ENCODE peak calls at places on chromosomes 11 and 22, in five cellular contexts. V is GM12892, C is K562, R is H1, F is GM12878. N is an unnamed sample.

GRCh38 chr11:75270896-75271415 is 30.4 kb downstream of the TPBGL start:
- DNase-seq in V (no peak), C (peak; percentile 36), R (no peak), F (no peak), N (no peak)

GRCh38 chr11:1175461-1176223 is 17.9 kb downstream of the MUC5AC start:
- DNase-seq in V (no peak), C (no peak), R (no peak), F (no peak), N (no peak)

GRCh38 chr11:77038029-77038824 is 4.0 kb downstream of the B3GNT6 start:
- DNase-seq in V (no peak), C (no peak), R (no peak), F (no peak), N (no peak)

GRCh38 chr11:17389957-17390649 is 1.6 kb upstream of the KCNJ11 start:
- DNase-seq in V (no peak), C (no peak), R (no peak), F (no peak), N (no peak)

GRCh38 chr11:58902881-58903280 is 36.4 kb upstream of the GLYATL1 start:
- DNase-seq in V (no peak), C (no peak), R (no peak), F (no peak), N (no peak)

GRCh38 chr11:57370251-57370650 is 10.7 kb downstream of the PRG3 start:
- DNase-seq in V (no peak), C (no peak), R (no peak), F (no peak), N (no peak)

GRCh38 chr22:38756631-38757463 is 1.0 kb upstream of the SUN2 start:
- DNase-seq in V (no peak), C (no peak), R (no peak), F (no peak), N (no peak)

GRCh38 chr22:40019100-40019499 is 24.3 kb downstream of the FAM83F start:
- DNase-seq in V (no peak), C (no peak), R (no peak), F (no peak), N (no peak)

GRCh38 chr11:30917859-30918478 is 331.8 kb upstream of the MPPED2 start:
- DNase-seq in V (peak; percentile 1), C (peak; percentile 35), R (no peak), F (no peak), N (peak; percentile 7)

GRCh38 chr22:42330953-42331525 is 60.6 kb upstream of the TCF20 start:
- DNase-seq in V (no peak), C (no peak), R (no peak), F (no peak), N (no peak)

GRCh38 chr11:12434255-12434654 is 56.9 kb downstream of the PARVA start:
- DNase-seq in V (no peak), C (no peak), R (no peak), F (no peak), N (no peak)

GRCh38 chr11:126628790-126629621 is 273.5 kb downstream of the ST3GAL4 start:
- DNase-seq in V (no peak), C (no peak), R (no peak), F (no peak), N (no peak)

GRCh38 chr22:41574847-41575381 is 14.1 kb downstream of the CSDC2 start:
- DNase-seq in V (no peak), C (no peak), R (no peak), F (no peak), N (no peak)

GRCh38 chr11:46665356-46665755 is 35.1 kb downstream of the ARHGAP1 start:
- DNase-seq in V (no peak), C (no peak), R (no peak), F (no peak), N (no peak)

GRCh38 chr11:17687946-17688670 is 31.3 kb upstream of the MYOD1 start:
- DNase-seq in V (no peak), C (no peak), R (no peak), F (no peak), N (no peak)

GRCh38 chr11:37504066-37504611 is 906.1 kb upstream of the RAG2 start:
- DNase-seq in V (peak; percentile 2), C (no peak), R (no peak), F (peak; percentile 78), N (peak; percentile 2)

GRCh38 chr11:84981296-84981695 is 645.8 kb downstream of the DLG2 start:
- DNase-seq in V (no peak), C (no peak), R (no peak), F (no peak), N (no peak)

GRCh38 chr11:85827768-85828639 is 17.1 kb upstream of the SYTL2 start:
- DNase-seq in V (no peak), C (no peak), R (no peak), F (no peak), N (no peak)

GRCh38 chr11:109735139-109735538 is 313.1 kb downstream of the C11orf87 start:
- DNase-seq in V (no peak), C (no peak), R (no peak), F (no peak), N (no peak)

GRCh38 chr11:107619926-107620325 is 29.0 kb downstream of the ELMOD1 start:
- DNase-seq in V (no peak), C (no peak), R (no peak), F (no peak), N (no peak)

GRCh38 chr11:113398669-113399430 is 11.3 kb downstream of the ANKK1 start:
- DNase-seq in V (no peak), C (no peak), R (no peak), F (no peak), N (no peak)

GRCh38 chr11:74319139-74319538 is 7.7 kb upstream of the P4HA3 start:
- DNase-seq in V (no peak), C (no peak), R (no peak), F (no peak), N (no peak)

GRCh38 chr11:61052182-61052972 is 49.9 kb upstream of the CD5 start:
- DNase-seq in V (no peak), C (no peak), R (no peak), F (no peak), N (no peak)

GRCh38 chr11:122893131-122893530 is 10.6 kb downstream of the JHY start:
- DNase-seq in V (no peak), C (no peak), R (no peak), F (no peak), N (no peak)

GRCh38 chr11:126586303-126586627 is 230.8 kb downstream of the ST3GAL4 start:
- DNase-seq in V (no peak), C (no peak), R (no peak), F (no peak), N (no peak)

GRCh38 chr11:114776956-114777355 is 98.6 kb downstream of the NXPE2 start:
- DNase-seq in V (no peak), C (no peak), R (no peak), F (no peak), N (no peak)

GRCh38 chr11:3849297-3849874 is 6.1 kb upstream of the STIM1 start:
- DNase-seq in V (no peak), C (no peak), R (no peak), F (no peak), N (no peak)

GRCh38 chr22:37932821-37933578 is 20.4 kb downstream of the C22orf23 start:
- DNase-seq in V (no peak), C (no peak), R (no peak), F (no peak), N (no peak)

GRCh38 chr11:76588455-76589325 is 81.9 kb downstream of the LRRC32 start:
- DNase-seq in V (no peak), C (no peak), R (no peak), F (no peak), N (no peak)

GRCh38 chr11:78371221-78371899 is 46.3 kb downstream of the GAB2 start:
- DNase-seq in V (no peak), C (no peak), R (no peak), F (no peak), N (no peak)

GRCh38 chr22:50315289-50316113 is 8.1 kb upstream of the PLXNB2 start:
- DNase-seq in V (peak; percentile 14), C (no peak), R (no peak), F (no peak), N (no peak)

GRCh38 chr22:46349238-46349637 is 13.7 kb downstream of the TRMU start:
- DNase-seq in V (no peak), C (no peak), R (no peak), F (no peak), N (no peak)

GRCh38 chr11:8258289-8258688 is 5.4 kb downstream of the LMO1 start:
- DNase-seq in V (no peak), C (no peak), R (no peak), F (no peak), N (no peak)

GRCh38 chr22:49824185-49824925 is 3.3 kb downstream of the BRD1 start:
- DNase-seq in V (no peak), C (no peak), R (no peak), F (no peak), N (no peak)

GRCh38 chr22:46050916-46051614 is 74.1 kb upstream of the WNT7B start:
- DNase-seq in V (no peak), C (no peak), R (no peak), F (no peak), N (no peak)

GRCh38 chr11:66069715-66070603 is at the start of gene PACS1:
- DNase-seq in V (peak; percentile 78), C (peak; percentile 89), R (peak; percentile 85), F (no peak), N (peak; percentile 76)
- TF ChIP-seq POLR2AphosphoS5 in V (peak; percentile 30), C (no peak), R (peak; percentile 73), F (peak; percentile 16), N (peak; percentile 65)

GRCh38 chr11:70762810-70763209 is 364.5 kb downstream of the CTTN start:
- DNase-seq in V (no peak), C (no peak), R (no peak), F (no peak), N (no peak)

GRCh38 chr11:70761094-70761905 is 363.0 kb downstream of the CTTN start:
- DNase-seq in V (no peak), C (peak; percentile 42), R (no peak), F (no peak), N (no peak)

GRCh38 chr11:70764356-70764905 is 366.1 kb downstream of the CTTN start:
- DNase-seq in V (no peak), C (no peak), R (no peak), F (no peak), N (no peak)

GRCh38 chr11:70761906-70762196 is 363.5 kb downstream of the CTTN start:
- DNase-seq in V (no peak), C (no peak), R (no peak), F (no peak), N (no peak)

DNA sequence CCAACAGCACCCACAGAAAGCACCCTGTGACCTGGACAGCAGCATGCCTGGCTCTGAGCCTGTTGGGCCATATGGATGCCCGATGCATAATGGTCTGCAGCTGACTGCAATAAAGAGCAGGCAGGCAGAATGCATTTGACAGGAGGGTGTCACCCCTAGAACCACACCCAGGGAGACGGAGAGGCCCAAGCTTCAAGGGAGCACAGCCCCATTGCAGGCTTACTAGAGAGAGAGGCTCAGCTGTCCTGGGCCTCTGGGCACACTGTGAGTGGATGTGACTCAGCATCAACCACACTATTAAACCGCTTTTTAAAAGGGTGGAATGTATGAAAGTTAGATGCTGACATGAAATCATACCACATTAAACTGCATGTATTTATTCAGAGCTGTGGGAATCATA is 365.3 kb downstream of the CTTN start:
- DNase-seq in V (no peak), C (no peak), R (no peak), F (no peak), N (no peak)
- TF ChIP-seq TAF1 in V (no peak), C (no peak), R (no peak), F (no peak), N (no peak)

GRCh38 chr11:124194696-124195418 is 11.7 kb downstream of the OR10D3 start:
- DNase-seq in V (no peak), C (peak; percentile 58), R (peak; percentile 67), F (peak; percentile 9), N (no peak)
- TF ChIP-seq POLR2AphosphoS5 in V (no peak), C (no peak), R (no peak), F (no peak), N (no peak)

GRCh38 chr11:14125529-14125928 is 163.0 kb downstream of the SPON1 start:
- DNase-seq in V (no peak), C (no peak), R (no peak), F (no peak), N (no peak)
- TF ChIP-seq TAF1 in V (no peak), C (no peak), R (no peak), F (no peak), N (no peak)

N was measured in GM12891.